ENCODE peak calls at places on chromosomes 5 and 9, in nine cellular contexts. J is HFF-Myc, Y is mucosa of gallbladder, O is PC-3, V is WTC11, A is AG08396, R is glutamatergic neuron, U is SK-N-MC, P is GM12865. Q is an unnamed sample.

GRCh38 chr9:118882674-118883073 is 486.6 kb downstream of the BRINP1 start:
- DNase-seq in Y (no peak), O (peak), A (peak), U (no peak), J (no peak), P (no peak), V (no peak), R (no peak), Q (no peak)

GRCh38 chr9:112546149-112547012 is 59.8 kb downstream of the KIAA1958 start:
- DNase-seq in R (no peak), Y (no peak), J (no peak), A (no peak), V (no peak), P (peak), U (no peak), O (no peak), Q (no peak)

GRCh38 chr9:87670572-87671264 is 55.2 kb upstream of the CTSL start:
- DNase-seq in R (no peak), J (no peak), U (no peak), Y (no peak), O (no peak), P (no peak), A (no peak), V (no peak), Q (no peak)

GRCh38 chr9:97689401-97689800 is 7.7 kb downstream of the XPA start:
- DNase-seq in O (peak), V (no peak), P (no peak), J (no peak), A (no peak), R (no peak), Y (no peak), U (no peak), Q (no peak)

GRCh38 chr5:107228237-107228636 is 442.5 kb downstream of the EFNA5 start:
- DNase-seq in A (no peak), V (no peak), Y (no peak), J (no peak), O (peak), P (no peak), U (no peak), R (no peak), Q (no peak)

GRCh38 chr5:123511290-123511647 is 708 bp upstream of the CSNK1G3 start:
- DNase-seq in O (peak), R (no peak), U (no peak), Y (no peak), V (no peak), J (no peak), A (peak), P (peak), Q (no peak)

GRCh38 chr9:132554755-132555154 is 27.7 kb upstream of the BARHL1 start:
- DNase-seq in Y (no peak), P (no peak), R (no peak), O (no peak), J (no peak), V (no peak), U (no peak), A (no peak), Q (no peak)

GRCh38 chr5:124734574-124735168 is 11.8 kb downstream of the ZNF608 start:
- DNase-seq in J (no peak), Y (no peak), O (no peak), A (no peak), U (no peak), V (no peak), R (no peak), P (no peak), Q (no peak)

GRCh38 chr5:115457985-115458384 is 86.6 kb downstream of the FEM1C start:
- DNase-seq in V (no peak), P (no peak), Y (no peak), U (no peak), O (no peak), R (no peak), A (no peak), J (no peak), Q (peak)

GRCh38 chr9:120402741-120403542 is 177.0 kb downstream of the CDK5RAP2 start:
- DNase-seq in A (peak), V (no peak), O (peak), P (no peak), R (no peak), U (no peak), Y (no peak), J (peak), Q (no peak)

GRCh38 chr5:58503634-58504033 is 12.4 kb downstream of the GAPT start:
- DNase-seq in U (no peak), A (no peak), V (no peak), Y (no peak), R (no peak), J (no peak), P (no peak), O (no peak), Q (no peak)

GRCh38 chr5:59107692-59108091 is 524.8 kb downstream of the RAB3C start:
- DNase-seq in U (peak), R (no peak), A (no peak), Y (peak), O (no peak), J (no peak), V (no peak), P (no peak), Q (no peak)

GRCh38 chr5:65126670-65127069 is 355.1 kb downstream of the ADAMTS6 start:
- DNase-seq in J (no peak), P (no peak), A (no peak), Y (no peak), O (no peak), V (no peak), R (no peak), U (no peak), Q (no peak)

GRCh38 chr9:2015581-2016410 is 649 bp downstream of the SMARCA2 start:
- DNase-seq in R (peak), U (no peak), Y (peak), J (no peak), A (peak), O (peak), V (peak), P (peak), Q (peak)

GRCh38 chr9:125190371-125190801 is 783 bp upstream of the PPP6C start:
- DNase-seq in P (peak), R (no peak), A (no peak), Y (no peak), J (no peak), U (no peak), O (no peak), V (no peak), Q (peak)

GRCh38 chr9:132857031-132857430 is 21.1 kb downstream of the AK8 start:
- DNase-seq in O (no peak), J (no peak), Y (peak), V (no peak), U (no peak), P (no peak), R (no peak), A (peak), Q (peak)

GRCh38 chr9:9352877-9353481 is 1259.8 kb downstream of the PTPRD start:
- DNase-seq in J (no peak), U (peak), O (peak), A (no peak), Y (no peak), R (no peak), P (peak), V (no peak), Q (no peak)

GRCh38 chr5:67971223-67971830 is 244.2 kb upstream of the PIK3R1 start:
- DNase-seq in Y (no peak), A (peak), R (no peak), O (no peak), P (no peak), V (no peak), J (no peak), U (peak), Q (no peak)

GRCh38 chr9:69549310-69550202 is 122.6 kb downstream of the APBA1 start:
- DNase-seq in U (no peak), P (peak), V (no peak), O (peak), Y (no peak), R (peak), J (no peak), A (peak), Q (peak)

GRCh38 chr5:75716715-75717081 is 539 bp downstream of the POC5 start:
- DNase-seq in U (no peak), O (no peak), P (no peak), A (no peak), R (peak), V (peak), J (no peak), Y (no peak), Q (no peak)

GRCh38 chr5:153896701-153897100 is 142.0 kb downstream of the FAM114A2 start:
- DNase-seq in A (peak), R (no peak), O (no peak), V (no peak), Y (peak), U (no peak), P (peak), J (peak), Q (no peak)

GRCh38 chr5:114325552-114325951 is 36.3 kb upstream of the KCNN2 start:
- DNase-seq in V (no peak), Y (peak), U (no peak), R (no peak), O (no peak), A (no peak), J (peak), P (peak), Q (peak)

GRCh38 chr5:133690746-133691145 is 78.4 kb upstream of the FSTL4 start:
- DNase-seq in A (no peak), V (no peak), J (no peak), U (no peak), P (no peak), R (no peak), O (peak), Y (no peak), Q (no peak)

GRCh38 chr5:98721231-98721928 is 52.1 kb upstream of the RGMB start:
- DNase-seq in Y (no peak), P (no peak), O (no peak), R (no peak), U (no peak), J (no peak), V (no peak), A (peak), Q (no peak)

GRCh38 chr5:74935752-74936091 is 69.5 kb upstream of the FAM169A start:
- DNase-seq in O (no peak), Y (no peak), A (no peak), V (no peak), J (no peak), R (no peak), U (no peak), P (no peak), Q (no peak)

GRCh38 chr5:14900661-14901461 is 29.3 kb upstream of the ANKH start:
- DNase-seq in O (no peak), P (no peak), Y (no peak), R (no peak), J (peak), U (no peak), V (no peak), A (peak), Q (no peak)

GRCh38 chr5:79590395-79590999 is 21.7 kb upstream of the TENT2 start:
- DNase-seq in V (no peak), Y (no peak), R (no peak), J (no peak), A (no peak), U (no peak), P (no peak), O (no peak), Q (no peak)

GRCh38 chr5:5025774-5026406 is 114.2 kb upstream of the ADAMTS16 start:
- DNase-seq in A (no peak), Y (no peak), J (no peak), O (peak), U (no peak), P (peak), R (no peak), V (no peak), Q (no peak)

GRCh38 chr5:6158974-6159863 is 219.1 kb downstream of the MED10 start:
- DNase-seq in A (no peak), O (peak), R (no peak), J (no peak), P (no peak), V (no peak), Y (no peak), U (no peak), Q (no peak)

GRCh38 chr5:42108468-42108867 is 183.4 kb downstream of the FBXO4 start:
- DNase-seq in A (no peak), V (no peak), J (no peak), O (peak), P (no peak), R (no peak), Y (no peak), U (no peak), Q (no peak)